ENCODE peak calls at places on chromosomes 6 and 20, in seven cellular contexts. R is mucosa of descending colon, M is GM23338, S is BJ, E is retinal pigment epithelial cell, Z is right lobe of liver, I is GM12864. U is an unnamed sample.

GRCh38 chr6:141402489-141402888 is 730.2 kb upstream of the GJE1 start:
- DNase-seq in R (no peak), M (no peak), S (no peak), E (no peak), Z (no peak), I (no peak), U (no peak)

GRCh38 chr20:2151805-2152727 is 50.4 kb downstream of the STK35 start:
- DNase-seq in R (no peak), M (no peak), S (peak; percentile 26), E (no peak), Z (no peak), I (no peak), U (no peak)

GRCh38 chr6:155505560-155505959 is 49.9 kb upstream of the NOX3 start:
- DNase-seq in R (no peak), M (no peak), S (no peak), E (no peak), Z (no peak), I (no peak), U (no peak)

GRCh38 chr6:131733376-131734016 is 22.7 kb upstream of the CTAGE9 start:
- DNase-seq in R (no peak), M (no peak), S (peak; percentile 60), E (no peak), Z (no peak), I (no peak), U (no peak)

GRCh38 chr20:47790032-47790965 is 5.0 kb upstream of the SULF2 start:
- DNase-seq in R (no peak), M (no peak), S (peak; percentile 87), E (no peak), Z (no peak), I (no peak), U (no peak)

GRCh38 chr6:113450061-113450465 is 407.1 kb upstream of the MARCKS start:
- DNase-seq in R (no peak), M (no peak), S (no peak), E (no peak), Z (no peak), I (no peak), U (no peak)

GRCh38 chr6:25346064-25346463 is 66.9 kb downstream of the CARMIL1 start:
- DNase-seq in R (no peak), M (peak; percentile 30), S (no peak), E (no peak), Z (no peak), I (no peak), U (no peak)

GRCh38 chr6:90369651-90370050 is 73.0 kb upstream of the BACH2 start:
- DNase-seq in R (no peak), M (no peak), S (no peak), E (no peak), Z (no peak), I (no peak), U (no peak)

GRCh38 chr6:42257614-42258013 is 40.0 kb upstream of the MRPS10 start:
- DNase-seq in R (no peak), M (peak; percentile 83), S (no peak), E (no peak), Z (no peak), I (no peak), U (no peak)

GRCh38 chr20:32474967-32475819 is 109.9 kb downstream of the NOL4L start:
- DNase-seq in R (peak; percentile 95), M (peak; percentile 82), S (peak; percentile 80), E (peak; percentile 95), Z (peak; percentile 85), I (no peak), U (peak; percentile 96)

GRCh38 chr6:136656121-136656520 is 105.9 kb upstream of the MAP7 start:
- DNase-seq in R (no peak), M (no peak), S (no peak), E (no peak), Z (no peak), I (no peak), U (no peak)

GRCh38 chr6:104226798-104227444 is 632.8 kb downstream of the HACE1 start:
- DNase-seq in R (no peak), M (no peak), S (no peak), E (peak; percentile 40), Z (peak; percentile 54), I (no peak), U (no peak)

GRCh38 chr6:18412073-18412472 is 24.9 kb downstream of the RNF144B start:
- DNase-seq in R (no peak), M (no peak), S (no peak), E (no peak), Z (no peak), I (no peak), U (no peak)

GRCh38 chr6:31738048-31738979 is 1.5 kb upstream of the MSH5 start:
- DNase-seq in R (peak; percentile 76), M (peak; percentile 50), S (no peak), E (no peak), Z (peak; percentile 63), I (peak; percentile 77), U (no peak)

GRCh38 chr20:43514062-43514971 is 6.8 kb downstream of the L3MBTL1 start:
- DNase-seq in R (peak; percentile 95), M (peak; percentile 99), S (peak; percentile 93), E (peak; percentile 91), Z (peak; percentile 99), I (peak; percentile 94), U (peak; percentile 99)

GRCh38 chr6:134182528-134182927 is 130.1 kb upstream of the SLC2A12 start:
- DNase-seq in R (no peak), M (peak; percentile 56), S (no peak), E (no peak), Z (no peak), I (no peak), U (no peak)

GRCh38 chr6:30721198-30722024 is 1.3 kb downstream of the TUBB start:
- DNase-seq in R (peak; percentile 94), M (peak; percentile 89), S (no peak), E (no peak), Z (peak; percentile 93), I (peak; percentile 67), U (peak; percentile 97)

GRCh38 chr6:131007286-131007685 is 55.8 kb downstream of the EPB41L2 start:
- DNase-seq in R (no peak), M (no peak), S (no peak), E (no peak), Z (no peak), I (no peak), U (no peak)

GRCh38 chr6:17851001-17851719 is 136.3 kb downstream of the KIF13A start:
- DNase-seq in R (no peak), M (no peak), S (no peak), E (no peak), Z (no peak), I (no peak), U (no peak)

GRCh38 chr6:14638932-14639875 is 521.6 kb downstream of the CD83 start:
- DNase-seq in R (no peak), M (peak; percentile 36), S (no peak), E (no peak), Z (no peak), I (no peak), U (no peak)

GRCh38 chr6:12348530-12349511 is 58.7 kb downstream of the EDN1 start:
- DNase-seq in R (no peak), M (no peak), S (peak; percentile 59), E (peak; percentile 62), Z (no peak), I (no peak), U (no peak)

GRCh38 chr6:43355862-43356590 is 13.4 kb downstream of the ZNF318 start:
- DNase-seq in R (no peak), M (peak; percentile 68), S (no peak), E (no peak), Z (no peak), I (no peak), U (no peak)
- TF ChIP-seq CTCF in R (peak; percentile 12), M (peak; percentile 73), S (peak; percentile 19), E (peak; percentile 51), Z (peak; percentile 48), I (peak; percentile 43), U (peak; percentile 22)

GRCh38 chr20:51028616-51029263 is 5.8 kb upstream of the KCNG1 start:
- DNase-seq in R (no peak), M (no peak), S (no peak), E (no peak), Z (no peak), I (no peak), U (no peak)
- TF ChIP-seq CTCF in R (no peak), M (no peak), S (no peak), E (no peak), Z (no peak), I (no peak), U (no peak)

DNA sequence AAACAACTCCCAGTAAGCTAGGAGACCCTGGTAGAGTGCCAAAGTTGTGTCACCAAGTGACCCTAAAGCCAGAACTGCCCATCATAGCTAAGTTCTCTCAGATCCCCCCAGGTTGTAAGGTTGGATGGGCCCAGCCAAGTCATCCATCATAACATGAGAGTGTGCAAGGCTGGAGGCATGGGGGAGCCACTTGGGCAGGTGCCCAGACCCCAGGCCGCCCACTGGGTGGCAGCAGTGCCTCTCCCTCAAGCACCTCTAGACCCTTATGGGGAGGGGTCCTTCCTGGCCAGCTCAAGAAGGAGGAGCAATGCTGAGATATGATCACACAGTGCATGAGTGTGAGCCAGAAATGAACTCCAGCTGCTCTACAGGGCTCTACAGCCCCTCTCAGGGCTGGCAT is 154.5 kb downstream of the MYLK4 start:
- DNase-seq in R (no peak), M (peak; percentile 71), S (no peak), E (no peak), Z (no peak), I (no peak), U (no peak)
- TF ChIP-seq CTCF in R (no peak), M (peak; percentile 94), S (peak; percentile 17), E (peak; percentile 40), Z (no peak), I (peak; percentile 43), U (peak; percentile 23)

GRCh38 chr6:22343864-22344263 is 47.0 kb upstream of the PRL start:
- DNase-seq in R (no peak), M (peak; percentile 52), S (no peak), E (no peak), Z (no peak), I (no peak), U (no peak)
- TF ChIP-seq CTCF in R (no peak), M (peak; percentile 59), S (no peak), E (peak; percentile 28), Z (no peak), I (no peak), U (peak; percentile 10)

U was measured in osteocyte.